ENCODE peak calls at places on chromosomes 13 and 19, in four cellular contexts. V is K562, I is GM12878, A is HCT116. P is an unnamed sample.

GRCh38 chr19:35089554-35089953 is 26.1 kb upstream of the FXYD3 start:
- DNase-seq in V (no peak), A (no peak), I (no peak), P (no peak)

GRCh38 chr19:46753420-46754155 is 7.3 kb upstream of the STRN4 start:
- DNase-seq in I (no peak), V (peak), A (no peak), P (peak)

GRCh38 chr19:2974342-2974932 is 2.9 kb upstream of the TLE6 start:
- DNase-seq in V (peak), I (no peak), A (no peak), P (no peak)

GRCh38 chr19:10074153-10074552 is 12.0 kb upstream of the SHFL start:
- DNase-seq in V (peak), A (peak), I (no peak), P (peak)

GRCh38 chr19:5250127-5250659 is 90.4 kb downstream of the PTPRS start:
- DNase-seq in V (no peak), A (no peak), I (no peak), P (no peak)

GRCh38 chr13:106499905-106500304 is 35.6 kb downstream of the EFNB2 start:
- DNase-seq in I (peak), V (no peak), A (no peak), P (no peak)

GRCh38 chr13:43196750-43197149 is 173.4 kb downstream of the DNAJC15 start:
- DNase-seq in I (no peak), V (no peak), A (no peak), P (no peak)

GRCh38 chr13:48808689-48809088 is 155.0 kb downstream of the CYSLTR2 start:
- DNase-seq in I (no peak), V (peak), A (no peak), P (peak)

GRCh38 chr19:36169084-36169760 is 17.0 kb upstream of the COX7A1 start:
- DNase-seq in V (no peak), A (no peak), I (no peak), P (no peak)

GRCh38 chr19:34428549-34429285 is 536 bp downstream of the UBA2 start:
- DNase-seq in A (no peak), V (peak), I (no peak), P (peak)

GRCh38 chr13:24071423-24072075 is 89.0 kb upstream of the SPATA13 start:
- DNase-seq in I (no peak), V (no peak), A (no peak), P (no peak)

GRCh38 chr13:36447501-36447900 is 15.2 kb downstream of the CCNA1 start:
- DNase-seq in I (no peak), V (no peak), A (no peak), P (no peak)

GRCh38 chr19:7068599-7068998 is 904 bp upstream of the ZNF557 start:
- DNase-seq in V (no peak), I (no peak), A (no peak), P (no peak)

GRCh38 chr13:40665754-40666057 is 735 bp downstream of the FOXO1 start:
- DNase-seq in I (no peak), V (peak), A (no peak), P (no peak)

GRCh38 chr19:16167055-16167454 is 6.3 kb downstream of the CIB3 start:
- DNase-seq in A (no peak), V (no peak), I (no peak), P (peak)

GRCh38 chr19:7799640-7800355 is 30.2 kb upstream of the EVI5L start:
- DNase-seq in I (no peak), A (peak), V (peak), P (peak)

GRCh38 chr13:34942732-34943674 is 933 bp downstream of the NBEA start:
- DNase-seq in I (no peak), V (no peak), A (no peak), P (no peak)

GRCh38 chr13:106104281-106104901 is 431.1 kb downstream of the EFNB2 start:
- DNase-seq in V (no peak), A (peak), I (no peak), P (no peak)

GRCh38 chr13:21849323-21849722 is 178.4 kb downstream of the FGF9 start:
- DNase-seq in A (peak), V (peak), I (peak), P (peak)

DNA sequence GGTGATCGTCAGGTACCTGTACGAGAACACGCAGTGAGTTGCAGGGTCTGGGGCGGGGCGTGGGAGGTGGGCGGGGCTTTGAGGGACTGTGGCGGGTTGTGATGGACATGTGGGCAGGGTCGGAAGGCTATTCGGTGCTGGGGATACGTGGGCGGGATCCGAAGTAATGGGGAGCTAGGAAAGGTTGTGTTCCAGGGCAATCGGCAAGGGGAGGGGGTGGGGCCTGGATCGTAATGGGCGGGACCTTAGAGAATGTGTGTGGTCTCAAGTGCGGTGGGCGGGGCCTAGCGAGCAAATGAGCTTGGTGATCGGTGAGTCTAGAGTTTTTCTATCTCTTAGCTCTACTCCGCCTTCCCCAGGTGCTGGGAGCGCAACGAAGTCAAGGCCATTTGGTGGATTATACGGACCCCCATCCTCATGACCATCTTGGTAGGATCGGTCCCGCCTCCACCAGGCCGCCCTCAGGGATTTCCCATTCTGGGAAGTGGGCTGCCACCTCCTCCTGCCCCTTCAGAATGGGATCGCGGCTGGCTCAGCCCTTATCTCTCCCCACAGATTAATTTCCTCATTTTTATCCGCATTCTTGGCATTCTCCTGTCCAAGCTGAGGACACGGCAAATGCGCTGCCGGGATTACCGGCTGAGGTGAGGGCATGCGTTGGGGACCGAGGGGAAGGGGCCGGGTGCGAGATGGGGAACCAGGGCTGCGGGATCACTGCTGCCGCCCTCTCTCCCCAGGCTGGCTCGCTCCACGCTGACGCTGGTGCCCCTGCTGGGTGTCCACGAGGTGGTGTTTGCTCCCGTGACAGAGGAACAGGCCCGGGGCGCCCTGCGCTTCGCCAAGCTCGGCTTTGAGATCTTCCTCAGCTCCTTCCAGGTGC is 9.6 kb downstream of the GIPR start:
- DNase-seq in V (peak), I (peak), A (peak), P (peak)
- TF ChIP-seq ZNF274 in V (no peak), I (no peak), A (no peak), P (no peak)

GRCh38 chr13:77698211-77699058 is 948 bp downstream of the SLAIN1 start:
- DNase-seq in I (no peak), A (no peak), V (peak), P (no peak)
- TF ChIP-seq REST in I (no peak), A (no peak), V (no peak), P (no peak)

GRCh38 chr19:23823952-23824389 is 65.3 kb upstream of the ZNF681 start:
- DNase-seq in V (peak), I (peak), A (no peak), P (peak)
- TF ChIP-seq ZNF274 in V (no peak), I (no peak), A (no peak), P (no peak)

GRCh38 chr19:55581145-55581827 is 638 bp upstream of the ZNF579 start:
- DNase-seq in A (no peak), V (peak), I (no peak), P (peak)
- TF ChIP-seq REST in A (peak), V (peak), I (peak), P (peak)

DNA sequence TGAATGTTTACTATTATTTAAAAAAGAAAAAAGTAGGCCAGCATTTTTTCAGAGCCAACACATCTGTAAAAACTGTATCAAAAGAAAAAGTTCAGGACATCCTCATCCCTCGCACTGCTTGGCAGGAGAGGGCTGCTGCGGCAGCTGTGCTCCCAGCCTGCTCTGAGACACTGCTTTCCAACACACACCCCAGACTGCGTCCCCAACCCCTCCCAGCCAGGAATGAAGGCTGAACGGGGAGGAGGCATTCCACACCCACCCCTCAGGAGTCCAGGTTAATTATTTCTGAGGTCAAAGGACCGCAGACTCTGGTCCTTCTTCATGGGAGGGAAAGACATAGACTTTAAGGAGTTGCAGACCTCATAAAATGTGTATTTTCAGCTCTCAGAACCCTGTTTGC is 43.1 kb downstream of the COL4A1 start:
- DNase-seq in V (no peak), A (no peak), I (no peak), P (no peak)
- TF ChIP-seq ZNF274 in V (no peak), A (no peak), I (no peak), P (no peak)